ENCODE peak calls at places on chromosomes 13 and 19, in four cellular contexts. D, Y, X and B are unnamed samples.

GRCh38 chr13:113589961-113590339 is 5.4 kb downstream of the TFDP1 start:
- DNase-seq in D (no peak), Y (no peak), X (no peak), B (no peak)

GRCh38 chr13:113305208-113305607 is 8.2 kb downstream of the LAMP1 start:
- DNase-seq in D (no peak), Y (peak; percentile 19), X (no peak), B (no peak)

GRCh38 chr13:97307882-97308624 is 85.9 kb downstream of the MBNL2 start:
- DNase-seq in D (no peak), Y (no peak), X (no peak), B (no peak)

GRCh38 chr13:40318366-40318765 is 348.1 kb downstream of the FOXO1 start:
- DNase-seq in D (no peak), Y (no peak), X (no peak), B (no peak)

GRCh38 chr19:47660435-47660832 is 51.5 kb downstream of the BICRA start:
- DNase-seq in D (no peak), Y (no peak), X (no peak), B (no peak)

GRCh38 chr19:4059931-4060620 is 6.6 kb downstream of the ZBTB7A start:
- DNase-seq in D (no peak), Y (no peak), X (peak; percentile 56), B (peak; percentile 45)

GRCh38 chr13:73109288-73109899 is 50.6 kb downstream of the KLF5 start:
- DNase-seq in D (no peak), Y (no peak), X (no peak), B (no peak)

GRCh38 chr13:97261254-97262015 is 39.3 kb downstream of the MBNL2 start:
- DNase-seq in D (peak; percentile 2), Y (no peak), X (no peak), B (peak; percentile 32)

GRCh38 chr13:29402168-29402621 is 193.3 kb downstream of the SLC7A1 start:
- DNase-seq in D (no peak), Y (no peak), X (no peak), B (no peak)

GRCh38 chr19:7654401-7654800 is 14.4 kb upstream of the RETN start:
- DNase-seq in D (no peak), Y (no peak), X (no peak), B (no peak)

GRCh38 chr19:32631381-32631780 is 43.6 kb downstream of the ANKRD27 start:
- DNase-seq in D (no peak), Y (no peak), X (no peak), B (no peak)

GRCh38 chr19:33333151-33333550 is 30.8 kb upstream of the CEBPA start:
- DNase-seq in D (no peak), Y (no peak), X (no peak), B (no peak)

GRCh38 chr13:73608731-73609485 is 525.3 kb downstream of the KLF12 start:
- DNase-seq in D (no peak), Y (no peak), X (no peak), B (no peak)

GRCh38 chr13:74114202-74114601 is 20.0 kb downstream of the KLF12 start:
- DNase-seq in D (no peak), Y (no peak), X (no peak), B (no peak)

GRCh38 chr19:1063030-1063908 is 3.7 kb upstream of the ARHGAP45 start:
- DNase-seq in D (peak; percentile 30), Y (no peak), X (peak; percentile 57), B (peak; percentile 71)

GRCh38 chr13:40120288-40120687 is 464.8 kb downstream of the COG6 start:
- DNase-seq in D (no peak), Y (no peak), X (no peak), B (no peak)

GRCh38 chr13:97240789-97241734 is 18.9 kb downstream of the MBNL2 start:
- DNase-seq in D (no peak), Y (no peak), X (no peak), B (no peak)

GRCh38 chr13:30147380-30147779 is 160.0 kb downstream of the KATNAL1 start:
- DNase-seq in D (no peak), Y (no peak), X (no peak), B (no peak)

GRCh38 chr13:40433577-40433976 is 232.9 kb downstream of the FOXO1 start:
- DNase-seq in D (peak; percentile 64), Y (no peak), X (peak; percentile 18), B (no peak)

GRCh38 chr19:17049711-17050280 is 23.2 kb upstream of the CPAMD8 start:
- DNase-seq in D (no peak), Y (no peak), X (no peak), B (no peak)

GRCh38 chr19:4197625-4198466 is 15.4 kb downstream of the ANKRD24 start:
- DNase-seq in D (no peak), Y (no peak), X (no peak), B (no peak)

GRCh38 chr13:79779761-79780160 is 298.8 kb downstream of the NDFIP2 start:
- DNase-seq in D (no peak), Y (no peak), X (no peak), B (no peak)